ENCODE peak calls at places on chromosomes 5 and 9, in ten cellular contexts. N is testis; S is ovary; H is endothelial cell of umbilical vein; A is coronary artery; L is foreskin keratinocyte; Y is CD4-positive, alpha-beta T cell; T is right atrium auricular region; O is tibial nerve; I is A673. C is an unnamed sample.
A peak's percentile ranks its signal among the peaks of the same experiment; 100 is the strongest.

GRCh38 chr9:137748741-137749140 is 128.8 kb upstream of the CACNA1B start:
- DNase-seq in O (no peak), H (no peak), S (no peak), A (no peak), Y (no peak), L (no peak), N (no peak), T (no peak), I (no peak), C (no peak)

GRCh38 chr5:35857004-35857345 is 284 bp downstream of the IL7R start:
- DNase-seq in H (no peak), L (peak; percentile 52), O (no peak), S (no peak), I (peak; percentile 17), T (no peak), Y (no peak), N (no peak), A (no peak), C (no peak)

GRCh38 chr9:109001275-109001676 is 12.0 kb downstream of the CTNNAL1 start:
- DNase-seq in S (no peak), H (peak; percentile 62), L (peak; percentile 89), O (no peak), N (no peak), A (no peak), Y (no peak), I (peak; percentile 31), T (no peak), C (peak; percentile 89)

GRCh38 chr5:57779383-57780223 is 297.0 kb upstream of the ACTBL2 start:
- DNase-seq in I (peak; percentile 79), O (peak; percentile 45), N (peak; percentile 57), H (peak; percentile 90), T (no peak), L (peak; percentile 67), A (no peak), S (peak; percentile 31), Y (no peak), C (peak; percentile 66)

GRCh38 chr9:111944467-111944866 is 47.9 kb downstream of the UGCG start:
- DNase-seq in Y (no peak), H (no peak), T (no peak), L (peak; percentile 29), N (no peak), O (no peak), I (no peak), A (no peak), S (no peak), C (no peak)

GRCh38 chr9:35000535-35001284 is 11.2 kb downstream of the DNAJB5 start:
- DNase-seq in I (no peak), S (no peak), O (no peak), H (no peak), N (no peak), T (peak; percentile 44), A (no peak), L (peak; percentile 89), Y (no peak), C (no peak)

GRCh38 chr5:65440456-65440855 is 41.3 kb downstream of the ADAMTS6 start:
- DNase-seq in O (no peak), L (no peak), I (peak; percentile 68), A (no peak), N (no peak), Y (no peak), T (no peak), H (no peak), S (no peak), C (no peak)

GRCh38 chr5:61999371-61999770 is 306.6 kb upstream of the KIF2A start:
- DNase-seq in H (no peak), T (no peak), Y (no peak), S (no peak), L (peak; percentile 61), I (no peak), O (no peak), N (no peak), A (no peak), C (peak; percentile 42)

GRCh38 chr5:56259002-56259511 is 25.9 kb upstream of the ANKRD55 start:
- DNase-seq in A (no peak), H (peak; percentile 69), S (no peak), O (no peak), N (no peak), T (no peak), I (no peak), L (peak; percentile 75), Y (no peak), C (peak; percentile 37)

GRCh38 chr5:130189961-130190360 is 285.7 kb downstream of the CHSY3 start:
- DNase-seq in N (no peak), L (peak; percentile 83), A (no peak), T (no peak), Y (no peak), H (no peak), O (no peak), I (no peak), S (no peak), C (peak; percentile 88)

DNA sequence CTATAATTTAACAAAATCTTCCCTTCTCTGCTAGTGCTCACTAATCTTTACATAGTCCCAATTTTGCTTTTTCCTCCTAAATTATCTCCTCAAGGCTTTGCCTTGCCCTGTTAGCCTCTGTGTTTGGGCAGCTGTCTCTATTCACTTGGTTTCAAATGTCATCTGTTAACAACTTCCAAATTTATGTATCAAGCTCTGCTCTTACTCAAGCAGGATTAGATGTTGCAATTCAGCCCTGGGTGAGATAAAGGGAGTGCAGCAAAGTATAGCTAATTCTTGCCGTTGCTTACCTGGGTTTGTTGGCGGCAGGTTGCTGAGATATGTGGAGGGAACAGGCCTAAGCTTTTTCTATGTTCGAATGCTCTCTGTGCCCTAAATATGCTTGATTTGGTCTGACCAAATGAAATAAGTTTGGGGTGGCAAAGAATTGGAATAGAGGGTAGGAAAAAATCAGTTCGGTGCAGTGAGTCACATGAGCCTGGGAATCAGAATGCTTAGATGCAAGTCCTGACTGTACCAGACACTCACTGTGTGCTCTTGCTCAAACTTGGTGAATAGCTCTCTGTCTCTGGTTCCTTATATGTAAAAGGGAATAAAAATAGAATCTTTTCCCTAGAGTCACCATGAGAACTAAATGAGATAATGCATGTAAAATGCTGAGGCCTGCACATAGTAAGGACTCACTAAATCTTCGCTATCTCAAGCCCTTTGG is 483.7 kb downstream of the DMAC1 start:
- DNase-seq in I (no peak), Y (no peak), S (no peak), O (no peak), A (no peak), L (no peak), T (no peak), H (no peak), N (no peak), C (no peak)
- H3K27ac ChIP-seq in I (no peak overlapping the region), Y (no peak overlapping the region), S (no peak overlapping the region), O (no peak overlapping the region), A (peak overlapping the region; percentile 84), L (no peak overlapping the region), T (peak overlapping the region; percentile 21), H (no peak overlapping the region), N (no peak overlapping the region), C (no peak overlapping the region)

GRCh38 chr5:10519729-10520128 is 44.1 kb upstream of the ANKRD33B start:
- DNase-seq in L (no peak), A (no peak), Y (no peak), T (no peak), S (no peak), I (no peak), O (no peak), N (no peak), H (no peak), C (no peak)

GRCh38 chr5:10522224-10522611 is 41.7 kb upstream of the ANKRD33B start:
- DNase-seq in Y (no peak), I (no peak), A (no peak), T (no peak), S (no peak), O (no peak), N (no peak), L (no peak), H (no peak), C (no peak)

GRCh38 chr5:10524376-10525123 is 39.3 kb upstream of the ANKRD33B start:
- DNase-seq in S (no peak), H (no peak), A (no peak), O (peak; percentile 63), N (no peak), L (no peak), Y (no peak), I (no peak), T (no peak), C (no peak)

GRCh38 chr5:10520716-10521115 is 43.2 kb upstream of the ANKRD33B start:
- DNase-seq in O (no peak), L (no peak), H (no peak), I (no peak), A (no peak), T (no peak), Y (no peak), S (no peak), N (no peak), C (no peak)

DNA sequence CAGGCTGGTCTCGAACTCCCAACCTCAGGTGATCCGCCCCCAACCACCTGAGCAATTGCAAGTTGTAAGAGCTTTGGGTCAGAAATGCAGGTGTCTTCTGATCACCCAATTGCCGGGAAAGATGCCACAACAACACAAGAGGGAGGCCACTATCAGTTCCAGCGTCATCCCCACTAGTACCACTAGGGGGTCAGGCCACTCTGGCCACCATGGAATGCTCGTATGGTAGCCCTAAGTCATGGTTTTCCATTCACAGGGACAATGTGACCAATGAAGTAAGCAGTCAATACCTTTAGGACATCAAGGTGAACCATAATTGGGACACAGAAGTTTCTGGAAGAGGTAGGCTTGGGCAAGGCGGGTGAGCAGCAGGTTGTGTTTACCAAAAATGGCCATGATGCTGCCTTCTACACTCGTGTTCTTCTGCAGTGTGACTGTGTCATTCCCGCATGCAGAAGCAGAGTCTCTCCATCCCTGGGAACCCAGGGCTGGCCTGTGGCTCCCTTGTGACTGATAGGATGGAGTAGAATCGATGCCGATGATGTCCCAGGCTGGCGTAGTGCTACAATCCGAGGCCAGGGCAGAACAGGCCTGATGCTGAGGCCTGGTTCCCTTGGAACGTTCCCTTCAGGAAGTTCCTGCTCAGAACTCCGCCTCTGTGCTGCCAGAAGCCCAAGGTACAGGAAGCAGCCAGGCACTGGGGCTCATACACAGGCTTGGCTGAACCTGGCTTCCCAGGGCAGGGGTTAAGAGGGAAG is 42.2 kb upstream of the ANKRD33B start:
- DNase-seq in Y (no peak), O (no peak), H (no peak), I (no peak), T (no peak), S (no peak), L (no peak), N (no peak), A (no peak), C (no peak)
- TF ChIP-seq CTCF in Y (no peak), O (no peak), H (peak; percentile 24), I (peak; percentile 50), T (no peak), S (no peak), L (peak; percentile 38), N (no peak), A (no peak), C (no peak)

DNA sequence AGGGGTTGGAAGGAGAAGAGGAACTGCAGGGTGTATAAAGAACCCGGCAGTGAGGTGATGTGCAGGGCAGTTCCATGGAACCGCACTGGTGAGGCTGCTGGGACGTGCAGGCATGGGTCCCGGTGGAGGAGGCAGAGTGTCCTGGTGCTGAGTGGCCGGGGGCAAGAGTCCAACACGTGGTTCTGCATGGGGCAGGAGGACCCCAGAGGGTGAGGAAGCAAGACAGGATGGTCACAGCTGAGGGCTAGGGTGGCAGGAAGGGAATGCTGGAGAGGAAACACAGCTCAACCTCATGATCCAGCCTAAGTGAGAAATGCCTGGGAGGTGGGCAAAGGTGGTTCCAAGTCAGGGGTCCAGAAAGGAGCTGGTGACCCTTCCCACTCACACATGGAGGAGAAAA is 87.2 kb downstream of the S1PR3 start:
- DNase-seq in N (no peak), O (no peak), H (no peak), S (no peak), Y (no peak), T (no peak), I (no peak), A (no peak), L (no peak), C (no peak)
- H3K27ac ChIP-seq in N (no peak overlapping the region), O (peak overlapping the region; percentile 16), H (no peak overlapping the region), S (no peak overlapping the region), Y (no peak overlapping the region), T (peak overlapping the region; percentile 35), I (no peak overlapping the region), A (peak overlapping the region; percentile 29), L (no peak overlapping the region), C (no peak overlapping the region)

GRCh38 chr9:21434202-21435014 is 5.8 kb upstream of the IFNA1 start:
- DNase-seq in Y (peak; percentile 20), A (no peak), S (no peak), H (peak; percentile 68), N (peak; percentile 47), T (no peak), L (no peak), I (peak; percentile 57), O (peak; percentile 50), C (peak; percentile 38)
- TF ChIP-seq CTCF in Y (peak; percentile 76), A (no peak), S (no peak), H (peak; percentile 59), N (no peak), T (no peak), L (peak; percentile 73), I (peak; percentile 59), O (no peak), C (peak; percentile 83)

C was measured in RWPE1.